ENCODE peak calls at places on chromosomes 6 and 20, in four cellular contexts. Y is GM06990, C is astrocyte of the spinal cord, T is left ventricle myocardium inferior. O is an unnamed sample.

GRCh38 chr6:38337819-38338465 is 301.8 kb downstream of the BTBD9 start:
- DNase-seq in Y (no peak), C (peak), T (no peak), O (peak)

GRCh38 chr6:21754891-21755290 is 161.3 kb downstream of the SOX4 start:
- DNase-seq in Y (no peak), T (no peak), C (peak), O (peak)

GRCh38 chr6:158819977-158820632 is 937 bp upstream of the EZR start:
- DNase-seq in T (no peak), C (peak), Y (no peak), O (no peak)

GRCh38 chr6:121897337-121897760 is 461.9 kb downstream of the GJA1 start:
- DNase-seq in T (no peak), Y (no peak), C (peak), O (peak)

GRCh38 chr6:131822119-131822518 is 14.3 kb downstream of the ENPP1 start:
- DNase-seq in C (no peak), Y (no peak), T (no peak), O (no peak)

GRCh38 chr6:112282217-112282616 is 27.9 kb upstream of the LAMA4 start:
- DNase-seq in Y (no peak), T (peak), C (peak), O (peak)

GRCh38 chr6:154292855-154293519 is 63.6 kb downstream of the IPCEF1 start:
- DNase-seq in C (peak), Y (no peak), T (no peak), O (peak)

GRCh38 chr20:32580970-32581838 is 3.9 kb downstream of the NOL4L start:
- DNase-seq in Y (no peak), T (no peak), C (no peak), O (no peak)

GRCh38 chr6:112760831-112761230 is 413.7 kb downstream of the RFPL4B start:
- DNase-seq in C (no peak), T (no peak), Y (no peak), O (no peak)

GRCh38 chr6:120211955-120212792 is 862.6 kb upstream of the MAN1A1 start:
- DNase-seq in Y (no peak), C (peak), T (no peak), O (peak)

GRCh38 chr20:63163596-63164560 is 52.1 kb downstream of the YTHDF1 start:
- DNase-seq in T (no peak), C (no peak), Y (no peak), O (no peak)

GRCh38 chr6:96888745-96889144 is 8.9 kb downstream of the NDUFAF4 start:
- DNase-seq in C (no peak), Y (no peak), T (no peak), O (no peak)

GRCh38 chr6:18078875-18079274 is 43.6 kb downstream of the NHLRC1 start:
- DNase-seq in T (no peak), Y (no peak), C (no peak), O (no peak)

GRCh38 chr6:71309666-71310065 is 21.1 kb downstream of the OGFRL1 start:
- DNase-seq in Y (no peak), T (no peak), C (no peak), O (no peak)

GRCh38 chr6:144158133-144158532 is 7.8 kb downstream of the STX11 start:
- DNase-seq in Y (no peak), T (peak), C (peak), O (peak)

GRCh38 chr6:89281779-89282246 is 33.3 kb downstream of the GABRR2 start:
- DNase-seq in C (peak), T (no peak), Y (peak), O (peak)

GRCh38 chr6:141117869-141118268 is 1014.9 kb upstream of the GJE1 start:
- DNase-seq in T (no peak), Y (no peak), C (no peak), O (peak)

GRCh38 chr20:16662462-16662861 is 67.4 kb upstream of the SNRPB2 start:
- DNase-seq in T (no peak), Y (no peak), C (no peak), O (no peak)

GRCh38 chr20:19816386-19816785 is 58.3 kb downstream of the RIN2 start:
- DNase-seq in T (no peak), Y (no peak), C (peak), O (no peak)

GRCh38 chr20:5720696-5721095 is 29.5 kb upstream of the SHLD1 start:
- DNase-seq in Y (no peak), T (no peak), C (no peak), O (peak)

DNA sequence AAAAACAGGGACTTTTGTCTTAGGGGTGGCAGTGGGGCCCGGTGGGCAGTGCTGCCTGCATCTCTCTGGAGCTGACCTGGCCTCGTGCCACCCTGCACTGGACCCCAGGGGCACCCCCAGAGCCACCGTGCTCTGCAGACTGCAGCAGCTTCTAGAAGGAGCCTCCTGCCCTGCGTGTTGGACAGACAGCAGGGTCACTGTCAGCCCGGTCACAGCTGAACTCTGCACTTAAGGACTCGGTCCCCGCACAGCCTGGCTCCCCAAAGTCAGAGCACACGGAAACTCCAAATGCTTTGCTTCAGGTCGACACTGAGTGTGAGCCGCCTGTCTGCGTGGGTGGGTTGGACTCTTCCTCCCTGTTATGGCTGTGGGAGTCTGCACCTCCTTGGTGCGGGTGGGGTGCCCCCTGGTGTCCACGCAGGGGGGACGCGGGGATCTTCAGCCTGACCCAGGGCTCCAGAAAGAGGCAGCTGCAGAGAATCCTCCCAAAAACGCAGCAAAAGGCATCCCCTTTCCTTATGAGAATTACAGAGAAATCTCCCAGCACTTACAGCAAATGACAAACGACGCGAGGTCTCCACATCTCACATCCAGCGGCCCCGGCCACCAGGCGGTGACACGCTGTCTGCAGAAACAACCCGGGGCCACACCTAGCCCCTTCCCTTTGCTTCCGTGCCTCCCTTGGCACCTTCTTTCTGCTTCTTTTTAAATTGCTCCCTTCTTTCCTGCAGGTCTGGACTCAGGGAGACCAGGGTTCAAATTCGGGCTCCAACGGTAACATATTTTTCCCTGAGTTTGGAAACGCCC is 36.3 kb upstream of the DACT2 start:
- DNase-seq in Y (no peak), T (peak), C (no peak), O (peak)
- H3K4me3 ChIP-seq in Y (no peak), T (no peak), C (no peak), O (no peak)

DNA sequence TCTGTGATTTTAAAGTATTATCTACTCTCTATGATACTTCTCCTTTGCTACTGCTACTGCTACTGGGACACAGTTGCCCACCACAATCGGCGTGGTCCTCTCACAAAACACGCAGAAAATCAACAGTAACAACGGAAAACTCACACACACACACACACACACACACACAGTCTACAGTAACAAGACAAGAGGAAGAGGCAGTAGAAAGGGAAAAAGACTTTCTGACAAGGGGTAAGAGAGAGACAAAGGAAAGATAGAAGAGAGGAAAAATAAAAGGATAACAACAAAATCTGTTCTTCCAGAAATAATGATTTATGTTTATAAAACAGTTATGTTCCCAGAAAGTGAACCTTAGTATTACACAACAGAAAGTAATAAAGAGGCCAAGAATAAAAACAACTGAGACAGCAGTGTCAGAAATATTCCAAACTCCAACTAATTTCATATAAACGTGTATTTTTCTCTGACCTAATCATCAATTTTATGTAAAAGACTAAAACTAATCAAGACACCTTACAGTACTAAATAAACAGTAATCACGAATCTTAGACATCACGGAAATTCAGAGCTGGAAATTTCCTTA is 2.9 kb downstream of the RANBP9 start:
- DNase-seq in C (peak), Y (no peak), T (no peak), O (peak)
- H3K4me3 ChIP-seq in C (peak), Y (peak), T (peak), O (peak)

DNA sequence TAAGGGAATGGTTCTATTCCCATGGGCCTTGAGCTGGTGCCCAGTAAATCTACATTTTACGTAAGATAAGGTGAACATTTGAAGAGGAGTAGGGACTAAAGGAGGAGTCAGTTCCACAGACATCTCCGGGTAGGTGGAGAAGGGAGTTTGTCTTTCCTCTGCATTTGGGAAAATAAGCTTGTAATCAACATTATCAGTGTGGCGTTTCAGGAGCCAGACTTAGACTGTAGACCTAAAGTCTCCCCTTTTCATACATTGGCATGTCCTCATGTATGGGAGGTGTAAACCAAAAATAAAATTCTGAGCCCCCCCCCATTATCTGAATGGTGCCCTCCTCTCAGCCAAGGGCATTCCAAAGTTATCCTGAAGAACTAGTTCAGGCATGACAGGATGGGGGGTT is 40.2 kb downstream of the NINL start:
- DNase-seq in T (no peak), Y (no peak), C (no peak), O (no peak)
- H3K4me3 ChIP-seq in T (no peak), Y (no peak), C (no peak), O (no peak)

GRCh38 chr6:44262467-44263356 is 2.6 kb downstream of the NFKBIE start:
- DNase-seq in T (no peak), Y (peak), C (no peak), O (no peak)

GRCh38 chr6:44265003-44265842 is at the start of gene NFKBIE:
- DNase-seq in Y (peak), T (peak), C (peak), O (peak)

GRCh38 chr6:44261581-44261980 is 3.8 kb downstream of the NFKBIE start:
- DNase-seq in T (no peak), Y (no peak), C (no peak), O (no peak)

GRCh38 chr6:44264154-44265002 is 973 bp downstream of the NFKBIE start:
- DNase-seq in T (no peak), C (no peak), Y (peak), O (no peak)

GRCh38 chr6:44263357-44264100 is 1.8 kb downstream of the NFKBIE start:
- DNase-seq in T (no peak), Y (peak), C (no peak), O (peak)
- H3K4me3 ChIP-seq in T (peak), Y (peak), C (peak), O (peak)

DNA sequence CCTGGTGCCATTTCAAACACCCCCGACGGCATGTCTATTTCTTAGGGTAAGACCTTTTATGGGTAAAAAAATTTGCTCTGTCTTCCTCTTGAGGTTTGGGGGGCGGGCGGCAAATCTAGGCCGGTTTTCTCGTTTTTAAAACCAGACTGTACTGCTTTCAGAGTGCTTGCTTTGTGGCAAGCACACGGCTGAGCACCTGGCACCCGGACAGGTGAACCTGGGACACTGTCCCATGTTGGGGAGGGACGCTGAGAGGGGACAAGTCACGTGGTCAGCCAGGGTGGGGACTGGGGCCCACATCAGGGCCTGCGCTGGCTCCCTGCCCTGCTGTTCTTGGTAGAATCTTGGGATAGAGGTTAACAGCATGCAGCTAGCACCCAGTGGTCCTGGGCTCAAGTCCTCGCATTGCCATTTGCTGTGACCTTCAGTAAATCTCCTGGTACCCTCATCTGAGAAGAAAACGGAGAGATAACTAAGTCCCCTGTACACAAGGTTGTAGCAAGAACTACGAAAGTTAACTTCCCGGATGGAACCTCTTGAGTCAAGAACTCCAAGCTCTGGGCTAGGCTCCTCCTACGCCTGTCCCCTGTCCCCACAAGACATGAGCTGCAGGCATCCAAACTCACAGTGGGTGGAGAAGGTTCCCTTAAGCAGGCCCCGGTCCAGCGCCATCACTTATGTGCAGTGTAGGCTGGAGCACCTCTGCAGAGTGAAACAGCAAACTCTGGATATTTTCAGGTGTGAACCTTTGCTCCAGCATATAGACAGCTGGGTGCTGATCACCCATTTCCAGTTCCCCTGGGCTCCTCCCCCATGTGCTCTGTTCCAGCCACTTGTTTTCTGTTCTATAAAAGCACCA is 41.7 kb downstream of the PMEPA1 start:
- DNase-seq in Y (no peak), C (no peak), T (no peak), O (no peak)
- H3K4me3 ChIP-seq in Y (no peak), C (no peak), T (no peak), O (no peak)

GRCh38 chr20:36851490-36851889 is 24.4 kb upstream of the TLDC2 start:
- DNase-seq in T (no peak), Y (no peak), C (no peak), O (no peak)
- H3K4me3 ChIP-seq in T (no peak), Y (peak), C (no peak), O (no peak)

DNA sequence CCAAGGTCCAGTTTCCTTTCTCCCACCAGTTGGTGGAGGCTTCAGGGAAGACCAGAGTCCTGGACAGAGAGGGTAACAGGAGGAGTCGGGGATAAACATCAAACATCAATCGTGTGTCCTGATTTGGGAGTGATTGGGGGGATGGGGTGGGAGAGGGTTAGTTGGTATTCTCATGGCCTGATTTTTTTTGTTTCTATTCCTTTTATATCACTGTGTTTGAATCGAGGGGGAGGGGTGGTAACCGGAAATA is 365 bp upstream of the HSD17B8 start:
- DNase-seq in Y (no peak), C (no peak), T (no peak), O (no peak)
- H3K4me3 ChIP-seq in Y (no peak), C (peak), T (peak), O (no peak)